ENCODE peak calls at places on chromosome 1, in nine cellular contexts. I is naive thymus-derived CD8-positive, alpha-beta T cell; M is NCI-H1417; U is RCC 7860; O is NCI-H510A treated with DMSO at 0.1 percent for 48 hours; P is mesenchymal stem cell; J is stimulated activated naive B cell treated with anti-CD40 and anti-IgM and Interleukin-4, amounts not matched to agents 10 μg/mL and 1 μg/mL and 100 μg/mL, for 72 hours; E is heart left ventricle; G is hepatic stellate cell. L is an unnamed sample.

GRCh38 chr1:244833734-244834595 is 1.5 kb upstream of the COX20 start:
- DNase-seq in U (peak), M (peak), I (peak), O (peak), J (peak), G (peak), E (peak), P (peak), L (no peak)

GRCh38 chr1:229848762-229849677 is 218.0 kb upstream of the GALNT2 start:
- DNase-seq in P (peak), U (no peak), E (no peak), I (no peak), G (no peak), M (peak), O (peak), J (no peak), L (no peak)

GRCh38 chr1:226964068-226964425 is 24.0 kb downstream of the COQ8A start:
- DNase-seq in J (no peak), G (no peak), U (no peak), E (peak), O (no peak), I (no peak), P (no peak), M (no peak), L (no peak)

GRCh38 chr1:230581446-230582079 is 60.7 kb upstream of the COG2 start:
- DNase-seq in E (no peak), P (no peak), I (no peak), M (peak), J (no peak), G (no peak), O (no peak), U (no peak), L (no peak)

GRCh38 chr1:36948606-36949005 is 85.7 kb downstream of the GRIK3 start:
- DNase-seq in J (no peak), G (no peak), O (no peak), I (no peak), E (no peak), P (no peak), U (no peak), M (no peak), L (no peak)

GRCh38 chr1:30372792-30373433 is 350.5 kb downstream of the MATN1 start:
- DNase-seq in M (no peak), U (no peak), P (no peak), E (no peak), I (no peak), G (no peak), O (peak), J (no peak), L (no peak)

GRCh38 chr1:230159580-230159979 is 92.5 kb downstream of the GALNT2 start:
- DNase-seq in M (no peak), E (no peak), O (no peak), J (no peak), G (no peak), I (no peak), U (no peak), P (no peak), L (no peak)

GRCh38 chr1:87274851-87275250 is 53.8 kb upstream of the LMO4 start:
- DNase-seq in P (no peak), G (no peak), J (no peak), O (no peak), I (no peak), E (no peak), M (no peak), U (no peak), L (no peak)

GRCh38 chr1:38872401-38873026 is 634 bp downstream of the MYCBP start:
- DNase-seq in I (peak), G (peak), M (no peak), J (no peak), E (peak), U (no peak), O (peak), P (peak), L (no peak)

GRCh38 chr1:73913025-73913424 is 285.0 kb downstream of the LRRIQ3 start:
- DNase-seq in U (no peak), M (no peak), P (no peak), J (no peak), G (no peak), E (no peak), I (no peak), O (no peak), L (no peak)

GRCh38 chr1:58773406-58773840 is 10.4 kb downstream of the JUN start:
- DNase-seq in E (peak), U (no peak), I (no peak), M (peak), J (peak), O (peak), P (peak), G (peak), L (no peak)

GRCh38 chr1:241627453-241628329 is 12.5 kb downstream of the CHML start:
- DNase-seq in U (peak), E (no peak), J (no peak), M (peak), O (peak), I (peak), G (peak), P (peak), L (no peak)

GRCh38 chr1:70090146-70090545 is 115.2 kb downstream of the LRRC40 start:
- DNase-seq in U (no peak), P (no peak), O (no peak), J (no peak), I (no peak), E (no peak), M (no peak), G (no peak), L (peak)

GRCh38 chr1:9753121-9753531 is 70.6 kb downstream of the CLSTN1 start:
- DNase-seq in I (no peak), M (no peak), O (no peak), J (no peak), P (peak), U (peak), G (peak), E (peak), L (peak)

GRCh38 chr1:99855914-99856450 is 5.8 kb downstream of the AGL start:
- DNase-seq in O (no peak), E (no peak), G (peak), M (no peak), I (no peak), J (no peak), P (no peak), U (no peak), L (no peak)

GRCh38 chr1:29498126-29499100 is 262.1 kb downstream of the PTPRU start:
- DNase-seq in M (no peak), O (no peak), I (no peak), J (no peak), E (no peak), U (no peak), G (no peak), P (no peak), L (peak)